ENCODE peak calls at places on chromosome 11, in four cellular contexts. One of them, this sample, is unnamed.
A peak's percentile ranks its signal among the peaks of the same experiment; 100 is the strongest.

GRCh38 chr11:120001161-120002135 is 136.5 kb downstream of the TRIM29 start:
- DNase-seq in stimulated activated CD4-positive, alpha-beta T cell treated with anti-CD3 and anti-CD28 coated beads, Interleukin-1b, Interleukin-23, amount 100 ng/mL, for 48 hours: no peak
- DNase-seq in CD8-positive, alpha-beta memory T cell: no peak
- DNase-seq in upper lobe of right lung: no peak
- DNase-seq in this sample: no peak

GRCh38 chr11:126871792-126872191 is 128.8 kb downstream of the KIRREL3 start:
- DNase-seq in upper lobe of right lung: no peak
- DNase-seq in CD8-positive, alpha-beta memory T cell: no peak
- DNase-seq in stimulated activated CD4-positive, alpha-beta T cell treated with anti-CD3 and anti-CD28 coated beads, Interleukin-1b, Interleukin-23, amount 100 ng/mL, for 48 hours: no peak
- DNase-seq in this sample: no peak

GRCh38 chr11:45022294-45023064 is 71.8 kb upstream of the TP53I11 start:
- DNase-seq in CD8-positive, alpha-beta memory T cell: no peak
- DNase-seq in upper lobe of right lung: no peak
- DNase-seq in stimulated activated CD4-positive, alpha-beta T cell treated with anti-CD3 and anti-CD28 coated beads, Interleukin-1b, Interleukin-23, amount 100 ng/mL, for 48 hours: no peak
- DNase-seq in this sample: no peak

GRCh38 chr11:114134870-114135269 is 75.4 kb downstream of the ZBTB16 start:
- DNase-seq in stimulated activated CD4-positive, alpha-beta T cell treated with anti-CD3 and anti-CD28 coated beads, Interleukin-1b, Interleukin-23, amount 100 ng/mL, for 48 hours: no peak
- DNase-seq in CD8-positive, alpha-beta memory T cell: no peak
- DNase-seq in upper lobe of right lung: no peak
- DNase-seq in this sample: no peak

GRCh38 chr11:64762916-64763803 is 3.4 kb upstream of the PYGM start:
- DNase-seq in upper lobe of right lung: peak; percentile 48
- DNase-seq in CD8-positive, alpha-beta memory T cell: peak; percentile 52
- DNase-seq in stimulated activated CD4-positive, alpha-beta T cell treated with anti-CD3 and anti-CD28 coated beads, Interleukin-1b, Interleukin-23, amount 100 ng/mL, for 48 hours: no peak
- DNase-seq in this sample: no peak

GRCh38 chr11:7900686-7901085 is 30.4 kb downstream of the OR10A6 start:
- DNase-seq in stimulated activated CD4-positive, alpha-beta T cell treated with anti-CD3 and anti-CD28 coated beads, Interleukin-1b, Interleukin-23, amount 100 ng/mL, for 48 hours: no peak
- DNase-seq in upper lobe of right lung: no peak
- DNase-seq in CD8-positive, alpha-beta memory T cell: no peak
- DNase-seq in this sample: no peak

GRCh38 chr11:105840391-105840790 is 181.6 kb downstream of the MSANTD4 start:
- DNase-seq in CD8-positive, alpha-beta memory T cell: no peak
- DNase-seq in upper lobe of right lung: no peak
- DNase-seq in stimulated activated CD4-positive, alpha-beta T cell treated with anti-CD3 and anti-CD28 coated beads, Interleukin-1b, Interleukin-23, amount 100 ng/mL, for 48 hours: no peak
- DNase-seq in this sample: no peak

GRCh38 chr11:278001-278951 is at the start of gene NLRP6:
- DNase-seq in stimulated activated CD4-positive, alpha-beta T cell treated with anti-CD3 and anti-CD28 coated beads, Interleukin-1b, Interleukin-23, amount 100 ng/mL, for 48 hours: no peak
- DNase-seq in upper lobe of right lung: peak; percentile 64
- DNase-seq in CD8-positive, alpha-beta memory T cell: peak; percentile 15
- DNase-seq in this sample: no peak

GRCh38 chr11:122317337-122317736 is 201.3 kb upstream of the BLID start:
- DNase-seq in upper lobe of right lung: no peak
- DNase-seq in stimulated activated CD4-positive, alpha-beta T cell treated with anti-CD3 and anti-CD28 coated beads, Interleukin-1b, Interleukin-23, amount 100 ng/mL, for 48 hours: no peak
- DNase-seq in CD8-positive, alpha-beta memory T cell: no peak
- DNase-seq in this sample: no peak

GRCh38 chr11:64892411-64892831 is 14.0 kb upstream of the EHD1 start:
- DNase-seq in CD8-positive, alpha-beta memory T cell: no peak
- DNase-seq in upper lobe of right lung: no peak
- DNase-seq in stimulated activated CD4-positive, alpha-beta T cell treated with anti-CD3 and anti-CD28 coated beads, Interleukin-1b, Interleukin-23, amount 100 ng/mL, for 48 hours: no peak
- DNase-seq in this sample: no peak

GRCh38 chr11:34909955-34910354 is 6.2 kb downstream of the APIP start:
- DNase-seq in CD8-positive, alpha-beta memory T cell: no peak
- DNase-seq in stimulated activated CD4-positive, alpha-beta T cell treated with anti-CD3 and anti-CD28 coated beads, Interleukin-1b, Interleukin-23, amount 100 ng/mL, for 48 hours: no peak
- DNase-seq in upper lobe of right lung: no peak
- DNase-seq in this sample: no peak

GRCh38 chr11:12092714-12093113 is 17.7 kb upstream of the MICAL2 start:
- DNase-seq in stimulated activated CD4-positive, alpha-beta T cell treated with anti-CD3 and anti-CD28 coated beads, Interleukin-1b, Interleukin-23, amount 100 ng/mL, for 48 hours: no peak
- DNase-seq in upper lobe of right lung: no peak
- DNase-seq in CD8-positive, alpha-beta memory T cell: no peak
- DNase-seq in this sample: no peak

GRCh38 chr11:267491-267994 is 10.7 kb upstream of the NLRP6 start:
- DNase-seq in stimulated activated CD4-positive, alpha-beta T cell treated with anti-CD3 and anti-CD28 coated beads, Interleukin-1b, Interleukin-23, amount 100 ng/mL, for 48 hours: peak; percentile 63
- DNase-seq in upper lobe of right lung: peak; percentile 85
- DNase-seq in CD8-positive, alpha-beta memory T cell: peak; percentile 77
- DNase-seq in this sample: peak; percentile 49

GRCh38 chr11:66222358-66223149 is 45.9 kb upstream of the RAB1B start:
- DNase-seq in upper lobe of right lung: peak; percentile 93
- DNase-seq in CD8-positive, alpha-beta memory T cell: peak; percentile 92
- DNase-seq in stimulated activated CD4-positive, alpha-beta T cell treated with anti-CD3 and anti-CD28 coated beads, Interleukin-1b, Interleukin-23, amount 100 ng/mL, for 48 hours: peak; percentile 96
- DNase-seq in this sample: peak; percentile 91

GRCh38 chr11:122743949-122744876 is 88.7 kb downstream of the UBASH3B start:
- DNase-seq in stimulated activated CD4-positive, alpha-beta T cell treated with anti-CD3 and anti-CD28 coated beads, Interleukin-1b, Interleukin-23, amount 100 ng/mL, for 48 hours: peak; percentile 88
- DNase-seq in upper lobe of right lung: no peak
- DNase-seq in CD8-positive, alpha-beta memory T cell: peak; percentile 76
- DNase-seq in this sample: peak; percentile 61

GRCh38 chr11:27429740-27430451 is 42.7 kb downstream of the LGR4 start:
- DNase-seq in CD8-positive, alpha-beta memory T cell: no peak
- DNase-seq in upper lobe of right lung: no peak
- DNase-seq in stimulated activated CD4-positive, alpha-beta T cell treated with anti-CD3 and anti-CD28 coated beads, Interleukin-1b, Interleukin-23, amount 100 ng/mL, for 48 hours: no peak
- DNase-seq in this sample: no peak

GRCh38 chr11:114877976-114878375 is 199.6 kb downstream of the NXPE2 start:
- DNase-seq in CD8-positive, alpha-beta memory T cell: no peak
- DNase-seq in stimulated activated CD4-positive, alpha-beta T cell treated with anti-CD3 and anti-CD28 coated beads, Interleukin-1b, Interleukin-23, amount 100 ng/mL, for 48 hours: no peak
- DNase-seq in upper lobe of right lung: no peak
- DNase-seq in this sample: no peak

GRCh38 chr11:112881461-112881860 is 79.8 kb upstream of the NCAM1 start:
- DNase-seq in CD8-positive, alpha-beta memory T cell: no peak
- DNase-seq in upper lobe of right lung: peak; percentile 72
- DNase-seq in stimulated activated CD4-positive, alpha-beta T cell treated with anti-CD3 and anti-CD28 coated beads, Interleukin-1b, Interleukin-23, amount 100 ng/mL, for 48 hours: no peak
- DNase-seq in this sample: no peak

GRCh38 chr11:68402355-68403031 is 58.1 kb upstream of the PPP6R3 start:
- DNase-seq in CD8-positive, alpha-beta memory T cell: no peak
- DNase-seq in upper lobe of right lung: no peak
- DNase-seq in stimulated activated CD4-positive, alpha-beta T cell treated with anti-CD3 and anti-CD28 coated beads, Interleukin-1b, Interleukin-23, amount 100 ng/mL, for 48 hours: no peak
- DNase-seq in this sample: no peak

GRCh38 chr11:64677441-64678023 is 45.5 kb downstream of the NRXN2 start:
- DNase-seq in stimulated activated CD4-positive, alpha-beta T cell treated with anti-CD3 and anti-CD28 coated beads, Interleukin-1b, Interleukin-23, amount 100 ng/mL, for 48 hours: no peak
- DNase-seq in upper lobe of right lung: no peak
- DNase-seq in CD8-positive, alpha-beta memory T cell: no peak
- DNase-seq in this sample: no peak

GRCh38 chr11:10646005-10646404 is 47.5 kb downstream of the IRAG1 start:
- DNase-seq in CD8-positive, alpha-beta memory T cell: no peak
- DNase-seq in upper lobe of right lung: peak; percentile 29
- DNase-seq in stimulated activated CD4-positive, alpha-beta T cell treated with anti-CD3 and anti-CD28 coated beads, Interleukin-1b, Interleukin-23, amount 100 ng/mL, for 48 hours: no peak
- DNase-seq in this sample: no peak

GRCh38 chr11:57406337-57406904 is 16.0 kb upstream of the PRG2 start:
- DNase-seq in stimulated activated CD4-positive, alpha-beta T cell treated with anti-CD3 and anti-CD28 coated beads, Interleukin-1b, Interleukin-23, amount 100 ng/mL, for 48 hours: peak; percentile 63
- DNase-seq in CD8-positive, alpha-beta memory T cell: no peak
- DNase-seq in upper lobe of right lung: no peak
- DNase-seq in this sample: no peak

GRCh38 chr11:69425895-69426544 is 55.4 kb upstream of the LINC01488 start:
- DNase-seq in stimulated activated CD4-positive, alpha-beta T cell treated with anti-CD3 and anti-CD28 coated beads, Interleukin-1b, Interleukin-23, amount 100 ng/mL, for 48 hours: peak; percentile 38
- DNase-seq in upper lobe of right lung: peak; percentile 30
- DNase-seq in CD8-positive, alpha-beta memory T cell: peak; percentile 28
- DNase-seq in this sample: no peak

GRCh38 chr11:92739020-92739419 is 230.4 kb upstream of the MTNR1B start:
- DNase-seq in stimulated activated CD4-positive, alpha-beta T cell treated with anti-CD3 and anti-CD28 coated beads, Interleukin-1b, Interleukin-23, amount 100 ng/mL, for 48 hours: no peak
- DNase-seq in CD8-positive, alpha-beta memory T cell: no peak
- DNase-seq in upper lobe of right lung: no peak
- DNase-seq in this sample: no peak

GRCh38 chr11:60252709-60253108 is 9.8 kb upstream of the MS4A4E start:
- DNase-seq in CD8-positive, alpha-beta memory T cell: no peak
- DNase-seq in upper lobe of right lung: no peak
- DNase-seq in stimulated activated CD4-positive, alpha-beta T cell treated with anti-CD3 and anti-CD28 coated beads, Interleukin-1b, Interleukin-23, amount 100 ng/mL, for 48 hours: no peak
- DNase-seq in this sample: no peak

GRCh38 chr11:126628790-126629621 is 273.5 kb downstream of the ST3GAL4 start:
- DNase-seq in upper lobe of right lung: no peak
- DNase-seq in CD8-positive, alpha-beta memory T cell: no peak
- DNase-seq in stimulated activated CD4-positive, alpha-beta T cell treated with anti-CD3 and anti-CD28 coated beads, Interleukin-1b, Interleukin-23, amount 100 ng/mL, for 48 hours: no peak
- DNase-seq in this sample: no peak

GRCh38 chr11:117970400-117971024 is 15.7 kb upstream of the IL10RA start:
- DNase-seq in stimulated activated CD4-positive, alpha-beta T cell treated with anti-CD3 and anti-CD28 coated beads, Interleukin-1b, Interleukin-23, amount 100 ng/mL, for 48 hours: peak; percentile 44
- DNase-seq in upper lobe of right lung: peak; percentile 40
- DNase-seq in CD8-positive, alpha-beta memory T cell: no peak
- DNase-seq in this sample: no peak

GRCh38 chr11:128298271-128298670 is 289.1 kb downstream of the ETS1 start:
- DNase-seq in upper lobe of right lung: no peak
- DNase-seq in CD8-positive, alpha-beta memory T cell: no peak
- DNase-seq in stimulated activated CD4-positive, alpha-beta T cell treated with anti-CD3 and anti-CD28 coated beads, Interleukin-1b, Interleukin-23, amount 100 ng/mL, for 48 hours: no peak
- DNase-seq in this sample: no peak

This sample was measured in effector CD4-positive, alpha-beta T cell.